ENCODE peak calls at places on chromosomes 16 and 17, in four cellular contexts. L is SK-N-SH, H is H1, S is HCT116. Q is an unnamed sample.

GRCh38 chr16:50306287-50306686 is 39.9 kb downstream of the ADCY7 start:
- DNase-seq in L (peak; percentile 14), H (no peak), S (no peak), Q (no peak)

GRCh38 chr17:64192588-64192987 is 62.6 kb upstream of the ERN1 start:
- DNase-seq in L (no peak), H (no peak), S (no peak), Q (no peak)

GRCh38 chr17:77058016-77058415 is 82.8 kb upstream of the SEC14L1 start:
- DNase-seq in L (no peak), H (no peak), S (no peak), Q (no peak)

GRCh38 chr16:30649725-30650368 is 913 bp upstream of the PRR14 start:
- DNase-seq in L (no peak), H (no peak), S (no peak), Q (no peak)

GRCh38 chr17:27544350-27545131 is 86.4 kb upstream of the LGALS9 start:
- DNase-seq in L (no peak), H (no peak), S (no peak), Q (no peak)

GRCh38 chr16:57062329-57062728 is 30.1 kb upstream of the CPNE2 start:
- DNase-seq in L (peak; percentile 86), H (no peak), S (no peak), Q (no peak)

GRCh38 chr16:74186589-74186988 is 110.0 kb upstream of the PSMD7 start:
- DNase-seq in L (peak; percentile 33), H (no peak), S (no peak), Q (no peak)

GRCh38 chr16:79150128-79150527 is 450.4 kb downstream of the MAF start:
- DNase-seq in L (no peak), H (no peak), S (no peak), Q (no peak)

GRCh38 chr17:142102-142661 is 4.8 kb downstream of the SCGB1C2 start:
- DNase-seq in L (peak; percentile 84), H (no peak), S (peak; percentile 21), Q (peak; percentile 78)

GRCh38 chr16:2753523-2754020 is 1.1 kb downstream of the SRRM2 start:
- DNase-seq in L (no peak), H (no peak), S (no peak), Q (no peak)

GRCh38 chr17:49696233-49696761 is 11.5 kb downstream of the SLC35B1 start:
- DNase-seq in L (no peak), H (no peak), S (no peak), Q (no peak)

GRCh38 chr17:55845385-55845784 is 94.5 kb downstream of the PCTP start:
- DNase-seq in L (peak; percentile 88), H (peak; percentile 38), S (no peak), Q (no peak)
- TF ChIP-seq JUND in L (no peak), H (no peak), S (no peak), Q (no peak)

GRCh38 chr17:69061901-69062556 is 1.3 kb upstream of the ABCA9 start:
- DNase-seq in L (no peak), H (no peak), S (no peak), Q (no peak)

GRCh38 chr17:69058165-69058564 is 2.6 kb downstream of the ABCA9 start:
- DNase-seq in L (no peak), H (no peak), S (peak; percentile 31), Q (no peak)

GRCh38 chr17:69060835-69061234 is at the start of gene ABCA9:
- DNase-seq in L (no peak), H (no peak), S (no peak), Q (no peak)

GRCh38 chr17:69057280-69057679 is 3.4 kb downstream of the ABCA9 start:
- DNase-seq in L (no peak), H (no peak), S (no peak), Q (no peak)

DNA sequence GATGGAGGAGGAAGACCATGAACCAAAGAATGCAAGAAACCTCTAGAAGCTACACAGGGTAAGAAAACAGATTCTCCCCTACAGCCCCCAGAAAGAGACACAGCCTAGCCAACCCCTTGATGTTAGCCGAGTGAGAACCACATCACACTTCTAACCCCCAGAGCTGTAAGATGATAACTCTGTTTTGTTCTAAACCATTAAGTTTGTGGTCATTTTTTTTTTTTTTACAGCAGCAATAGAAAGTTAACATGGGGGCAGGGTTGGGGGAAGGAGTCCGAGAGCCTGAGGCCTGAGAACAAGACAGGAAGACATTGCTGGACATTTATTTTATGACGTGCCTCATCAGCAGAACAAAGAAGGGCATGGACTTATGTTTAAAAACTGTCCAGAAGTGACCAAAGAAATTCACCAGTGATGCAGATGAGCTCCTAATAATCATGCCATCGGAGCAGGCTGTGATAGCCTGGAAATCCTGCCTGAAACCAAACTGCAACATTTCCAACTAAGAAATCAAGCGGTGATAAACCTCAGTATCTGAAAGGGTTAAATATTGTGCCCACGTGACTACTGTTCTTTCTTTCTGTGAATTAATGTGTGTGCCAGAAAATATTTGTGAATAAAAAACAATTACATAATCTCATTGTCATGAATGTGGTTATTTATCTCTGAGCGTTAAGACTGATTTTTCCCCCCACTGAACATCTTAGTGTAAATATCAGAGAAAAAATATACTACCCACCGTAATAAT is 1.1 kb downstream of the ABCA9 start:
- DNase-seq in L (no peak), H (no peak), S (no peak), Q (no peak)
- TF ChIP-seq JUND in L (no peak), H (no peak), S (no peak), Q (no peak)

DNA sequence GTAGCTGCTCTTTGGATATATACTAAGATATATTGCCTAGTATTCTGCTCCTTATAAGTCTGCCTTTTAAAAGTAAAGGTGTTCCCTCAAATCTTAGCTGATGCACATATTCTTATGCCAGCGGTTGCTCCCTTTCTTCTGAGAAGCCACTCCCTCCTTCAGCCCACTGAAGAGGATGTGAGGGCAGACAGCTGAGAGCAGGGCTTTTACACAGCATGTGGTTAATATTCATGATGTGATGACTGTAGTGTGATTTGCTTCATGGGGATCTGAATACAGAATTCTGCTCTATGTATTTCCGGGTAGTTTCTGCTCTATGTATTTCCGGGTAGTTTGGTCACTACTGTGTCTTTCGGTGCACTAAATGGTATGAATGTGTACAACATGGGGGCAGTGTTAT is 182.5 kb downstream of the PHKB start:
- DNase-seq in L (no peak), H (no peak), S (no peak), Q (no peak)
- TF ChIP-seq JUND in L (no peak), H (no peak), S (no peak), Q (no peak)

GRCh38 chr17:8623591-8623990 is 6.9 kb downstream of the MYH10 start:
- DNase-seq in L (no peak), H (no peak), S (no peak), Q (no peak)
- TF ChIP-seq JUND in L (no peak), H (no peak), S (no peak), Q (no peak)

GRCh38 chr16:27210174-27210573 is 6.8 kb downstream of the KDM8 start:
- DNase-seq in L (no peak), H (no peak), S (no peak), Q (no peak)
- TF ChIP-seq JUND in L (no peak), H (no peak), S (no peak), Q (no peak)

DNA sequence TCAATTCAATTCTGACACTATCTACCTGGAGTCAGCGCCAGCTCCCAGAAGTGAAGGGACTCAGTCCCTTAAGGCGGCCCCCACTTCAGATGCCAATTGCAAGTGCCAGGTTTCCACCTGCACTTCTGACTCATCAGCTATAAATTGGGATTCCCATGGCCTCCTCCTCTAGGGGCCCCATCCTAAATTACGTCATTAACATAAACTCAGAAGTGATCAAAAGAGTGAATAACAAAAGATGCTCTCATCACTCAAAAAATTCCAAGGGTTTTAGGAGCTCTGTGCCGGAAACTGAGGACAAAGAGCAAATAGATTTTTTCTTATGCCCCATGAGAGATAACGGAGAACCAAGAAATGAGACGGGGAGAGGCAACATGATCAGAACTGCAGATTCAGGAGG is 148.6 kb upstream of the IRX6 start:
- DNase-seq in L (no peak), H (no peak), S (no peak), Q (no peak)
- TF ChIP-seq JUND in L (no peak), H (no peak), S (no peak), Q (no peak)

GRCh38 chr17:40224707-40225092 is 5.6 kb downstream of the WIPF2 start:
- DNase-seq in L (no peak), H (no peak), S (no peak), Q (no peak)

GRCh38 chr17:40218006-40218739 is 931 bp upstream of the WIPF2 start:
- DNase-seq in L (no peak), H (no peak), S (no peak), Q (no peak)

GRCh38 chr17:40219073-40219860 is at the start of gene WIPF2:
- DNase-seq in L (peak; percentile 95), H (peak; percentile 91), S (peak; percentile 89), Q (peak; percentile 99)

GRCh38 chr17:40218740-40219072 is 398 bp upstream of the WIPF2 start:
- DNase-seq in L (peak; percentile 80), H (peak; percentile 44), S (peak; percentile 47), Q (peak; percentile 73)
- TF ChIP-seq JUND in L (no peak), H (no peak), S (no peak), Q (no peak)

DNA sequence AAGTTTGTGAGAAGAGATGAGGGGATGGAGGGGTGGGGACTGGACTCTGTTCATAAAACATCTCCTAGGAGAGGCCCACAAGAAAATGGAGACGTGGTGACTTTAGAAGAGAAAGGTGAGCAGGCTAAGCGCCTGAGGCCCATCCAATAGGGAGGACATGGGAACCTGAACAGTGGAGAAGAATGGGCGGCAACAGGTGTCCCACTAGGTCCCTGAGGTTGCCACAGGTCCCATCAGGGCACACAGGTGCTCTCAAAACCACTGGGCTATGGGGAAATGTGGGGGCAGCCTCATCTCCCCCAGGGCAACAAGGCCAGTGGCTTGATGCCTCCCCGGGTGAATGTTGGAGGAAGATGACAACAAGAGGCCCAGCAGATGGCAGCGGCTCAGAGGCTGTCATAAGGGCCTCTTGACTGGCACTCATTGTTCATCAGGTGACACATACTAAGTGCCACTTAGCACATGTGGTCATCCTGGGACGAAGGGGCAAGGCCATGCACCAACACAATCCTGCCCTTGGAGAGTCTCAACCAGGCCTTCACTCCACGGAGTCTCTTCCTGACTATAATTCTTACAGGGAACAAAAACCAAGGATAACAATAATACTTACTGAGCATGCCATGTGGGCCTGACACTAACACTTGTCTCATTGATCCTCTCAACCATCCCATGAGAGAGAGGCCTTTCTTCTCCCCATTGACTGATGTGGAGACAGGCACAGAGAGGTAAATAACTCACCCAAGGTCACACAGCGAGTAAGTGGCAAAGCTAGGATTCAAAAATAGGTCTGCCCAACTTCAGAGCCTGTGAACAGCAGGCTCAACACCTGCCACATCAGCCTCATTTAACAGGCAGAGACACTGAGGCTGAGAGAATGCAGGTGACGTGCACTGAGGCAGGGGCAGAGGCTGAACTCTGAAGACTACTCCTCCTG is 38.0 kb downstream of the CUEDC1 start:
- DNase-seq in L (no peak), H (no peak), S (peak; percentile 48), Q (peak; percentile 75)
- TF ChIP-seq JUND in L (no peak), H (no peak), S (no peak), Q (no peak)